ENCODE peak calls at places on chromosome 5, in ten cellular contexts. D, X, M, W, N, V, F, A, E and U are unnamed samples.

GRCh38 chr5:15463231-15463630 is 36.7 kb upstream of the FBXL7 start:
- DNase-seq in X (no peak), E (peak), N (peak), M (no peak), D (no peak), V (peak), A (peak), W (no peak), F (no peak), U (no peak)

GRCh38 chr5:43491325-43491724 is 7.7 kb upstream of the TMEM267 start:
- DNase-seq in N (no peak), D (no peak), M (no peak), W (no peak), V (no peak), A (no peak), E (no peak), F (no peak), X (no peak), U (no peak)

GRCh38 chr5:142717582-142718215 is 31.8 kb upstream of the FGF1 start:
- DNase-seq in M (peak), X (no peak), V (peak), F (peak), E (peak), W (no peak), D (no peak), A (no peak), N (peak), U (peak)

GRCh38 chr5:111043712-111044506 is 27.6 kb upstream of the TSLP start:
- DNase-seq in N (peak), X (no peak), F (no peak), M (no peak), V (peak), W (no peak), D (no peak), E (no peak), A (no peak), U (no peak)

GRCh38 chr5:124315746-124316415 is 430.6 kb downstream of the ZNF608 start:
- DNase-seq in X (no peak), W (no peak), F (no peak), V (peak), A (no peak), E (peak), M (peak), N (peak), D (no peak), U (no peak)

GRCh38 chr5:77232545-77232944 is 22.1 kb downstream of the PDE8B start:
- DNase-seq in D (no peak), X (no peak), E (no peak), N (no peak), V (no peak), A (no peak), F (no peak), M (no peak), W (no peak), U (no peak)

GRCh38 chr5:121890297-121890858 is 38.7 kb downstream of the FTMT start:
- DNase-seq in M (no peak), A (no peak), D (no peak), W (no peak), X (no peak), E (no peak), N (no peak), V (no peak), F (no peak), U (no peak)

GRCh38 chr5:177477701-177478477 is 4.5 kb upstream of the DBN1 start:
- DNase-seq in X (no peak), N (peak), F (no peak), M (no peak), W (no peak), E (no peak), D (no peak), A (no peak), V (no peak), U (no peak)

GRCh38 chr5:16736158-16736994 is 119.6 kb upstream of the RETREG1 start:
- DNase-seq in M (no peak), D (peak), E (peak), X (no peak), W (no peak), N (peak), A (peak), F (peak), V (peak), U (no peak)

GRCh38 chr5:170105643-170106611 is at the start of gene FOXI1:
- DNase-seq in N (no peak), M (no peak), A (no peak), W (no peak), V (no peak), X (no peak), E (no peak), D (no peak), F (no peak), U (no peak)

GRCh38 chr5:159497221-159497620 is 166.9 kb upstream of the IL12B start:
- DNase-seq in X (no peak), N (no peak), V (no peak), E (no peak), A (no peak), M (no peak), D (no peak), F (no peak), W (no peak), U (no peak)

GRCh38 chr5:68661237-68661636 is 432.6 kb upstream of the SLC30A5 start:
- DNase-seq in A (no peak), D (no peak), V (peak), F (no peak), N (peak), W (no peak), E (no peak), M (peak), X (no peak), U (peak)

GRCh38 chr5:149707097-149707496 is 23.0 kb upstream of the PPARGC1B start:
- DNase-seq in N (no peak), W (no peak), E (no peak), D (no peak), X (no peak), F (no peak), A (no peak), M (no peak), V (no peak), U (no peak)

GRCh38 chr5:66720776-66721175 is 124.6 kb downstream of the MAST4 start:
- DNase-seq in V (no peak), D (no peak), E (no peak), M (no peak), X (no peak), W (no peak), F (peak), N (no peak), A (no peak), U (no peak)